ENCODE peak calls at places on chromosomes 7 and 10, in six cellular contexts. One of them, this sample, is unnamed. For H3K4me1, the result is how much of the 10 kb centered on the place peaks cover.

GRCh38 chr10:115050375-115050960 is 42.7 kb upstream of the ATRNL1 start:
- DNase-seq in A549: no peak
- DNase-seq in heart left ventricle: no peak
- DNase-seq in H1: no peak
- DNase-seq in PC-9: no peak
- DNase-seq in testis: no peak
- DNase-seq in this sample: no peak

GRCh38 chr7:7970113-7970619 is 1.6 kb downstream of the GLCCI1 start:
- DNase-seq in A549: no peak
- DNase-seq in heart left ventricle: no peak
- DNase-seq in H1: no peak
- DNase-seq in PC-9: no peak
- DNase-seq in testis: no peak
- DNase-seq in this sample: no peak

GRCh38 chr7:16261100-16261499 is 160.2 kb downstream of the CRPPA start:
- DNase-seq in A549: no peak
- DNase-seq in heart left ventricle: no peak
- DNase-seq in H1: no peak
- DNase-seq in PC-9: no peak
- DNase-seq in testis: no peak
- DNase-seq in this sample: no peak

GRCh38 chr7:266851-267840 is 22.8 kb upstream of the FOXL3 start:
- DNase-seq in A549: no peak
- DNase-seq in heart left ventricle: peak
- DNase-seq in H1: peak
- DNase-seq in PC-9: peak
- DNase-seq in testis: no peak
- DNase-seq in this sample: no peak

GRCh38 chr10:37754538-37755323 is 102.7 kb downstream of the ZNF248 start:
- DNase-seq in A549: peak
- DNase-seq in heart left ventricle: no peak
- DNase-seq in H1: peak
- DNase-seq in PC-9: peak
- DNase-seq in testis: peak
- DNase-seq in this sample: peak

GRCh38 chr7:26060713-26061339 is 91.2 kb upstream of the NFE2L3 start:
- DNase-seq in A549: no peak
- DNase-seq in heart left ventricle: no peak
- DNase-seq in H1: no peak
- DNase-seq in PC-9: no peak
- DNase-seq in testis: no peak
- DNase-seq in this sample: no peak

GRCh38 chr10:29949411-29950011 is 109.9 kb downstream of the JCAD start:
- DNase-seq in A549: peak
- DNase-seq in heart left ventricle: no peak
- DNase-seq in H1: no peak
- DNase-seq in PC-9: peak
- DNase-seq in testis: no peak
- DNase-seq in this sample: peak

GRCh38 chr10:125003901-125004467 is 62.1 kb downstream of the ZRANB1 start:
- DNase-seq in A549: no peak
- DNase-seq in heart left ventricle: no peak
- DNase-seq in H1: no peak
- DNase-seq in PC-9: no peak
- DNase-seq in testis: no peak
- DNase-seq in this sample: no peak

GRCh38 chr10:82037076-82037475 is 162.1 kb downstream of the NRG3 start:
- DNase-seq in A549: no peak
- DNase-seq in heart left ventricle: no peak
- DNase-seq in H1: no peak
- DNase-seq in PC-9: no peak
- DNase-seq in testis: peak
- DNase-seq in this sample: no peak

GRCh38 chr7:28062197-28062988 is 118.2 kb downstream of the JAZF1 start:
- DNase-seq in A549: peak
- DNase-seq in heart left ventricle: peak
- DNase-seq in H1: peak
- DNase-seq in PC-9: peak
- DNase-seq in testis: peak
- DNase-seq in this sample: peak

GRCh38 chr10:28219241-28219640 is 83.6 kb downstream of the MPP7 start:
- DNase-seq in A549: no peak
- DNase-seq in heart left ventricle: no peak
- DNase-seq in H1: no peak
- DNase-seq in PC-9: no peak
- DNase-seq in testis: no peak
- DNase-seq in this sample: no peak

GRCh38 chr7:135964254-135964653 is 12.9 kb downstream of the MTPN start:
- DNase-seq in A549: no peak
- DNase-seq in heart left ventricle: no peak
- DNase-seq in H1: no peak
- DNase-seq in PC-9: no peak
- DNase-seq in testis: no peak
- DNase-seq in this sample: no peak

GRCh38 chr7:157701395-157701794 is 364.6 kb downstream of the DNAJB6 start:
- DNase-seq in A549: no peak
- DNase-seq in heart left ventricle: no peak
- DNase-seq in H1: no peak
- DNase-seq in PC-9: no peak
- DNase-seq in testis: no peak
- DNase-seq in this sample: no peak
- H3K4me1 ChIP-seq in A549: under half
- H3K4me1 ChIP-seq in heart left ventricle: under half
- H3K4me1 ChIP-seq in H1: under half
- H3K4me1 ChIP-seq in PC-9: under half
- H3K4me1 ChIP-seq in testis: under half
- H3K4me1 ChIP-seq in this sample: under half

GRCh38 chr7:128045766-128046165 is 14.5 kb upstream of the LRRC4 start:
- DNase-seq in A549: no peak
- DNase-seq in heart left ventricle: no peak
- DNase-seq in H1: no peak
- DNase-seq in PC-9: no peak
- DNase-seq in testis: no peak
- DNase-seq in this sample: peak
- H3K4me1 ChIP-seq in A549: under half
- H3K4me1 ChIP-seq in heart left ventricle: under half
- H3K4me1 ChIP-seq in H1: under half
- H3K4me1 ChIP-seq in PC-9: under half
- H3K4me1 ChIP-seq in testis: under half
- H3K4me1 ChIP-seq in this sample: under half

GRCh38 chr7:47936323-47936722 is 11.9 kb downstream of the PKD1L1 start:
- DNase-seq in A549: no peak
- DNase-seq in heart left ventricle: no peak
- DNase-seq in H1: no peak
- DNase-seq in PC-9: no peak
- DNase-seq in testis: no peak
- DNase-seq in this sample: no peak
- H3K4me1 ChIP-seq in A549: under half
- H3K4me1 ChIP-seq in heart left ventricle: under half
- H3K4me1 ChIP-seq in H1: under half
- H3K4me1 ChIP-seq in PC-9: under half
- H3K4me1 ChIP-seq in testis: under half
- H3K4me1 ChIP-seq in this sample: under half

GRCh38 chr7:130939285-130940095 is 205.5 kb upstream of the KLF14 start:
- DNase-seq in A549: no peak
- DNase-seq in heart left ventricle: no peak
- DNase-seq in H1: no peak
- DNase-seq in PC-9: no peak
- DNase-seq in testis: no peak
- DNase-seq in this sample: no peak
- H3K4me1 ChIP-seq in A549: half or more
- H3K4me1 ChIP-seq in heart left ventricle: half or more
- H3K4me1 ChIP-seq in H1: under half
- H3K4me1 ChIP-seq in PC-9: under half
- H3K4me1 ChIP-seq in testis: under half
- H3K4me1 ChIP-seq in this sample: under half

GRCh38 chr7:140619101-140619615 is 21.5 kb downstream of the DENND2A start:
- DNase-seq in A549: no peak
- DNase-seq in heart left ventricle: no peak
- DNase-seq in H1: no peak
- DNase-seq in PC-9: no peak
- DNase-seq in testis: no peak
- DNase-seq in this sample: no peak
- H3K4me1 ChIP-seq in A549: under half
- H3K4me1 ChIP-seq in heart left ventricle: under half
- H3K4me1 ChIP-seq in H1: under half
- H3K4me1 ChIP-seq in PC-9: under half
- H3K4me1 ChIP-seq in testis: under half
- H3K4me1 ChIP-seq in this sample: under half

GRCh38 chr7:152366662-152367061 is 69.1 kb downstream of the KMT2C start:
- DNase-seq in A549: no peak
- DNase-seq in heart left ventricle: peak
- DNase-seq in H1: no peak
- DNase-seq in PC-9: no peak
- DNase-seq in testis: peak
- DNase-seq in this sample: no peak
- H3K4me1 ChIP-seq in A549: under half
- H3K4me1 ChIP-seq in heart left ventricle: half or more
- H3K4me1 ChIP-seq in H1: under half
- H3K4me1 ChIP-seq in PC-9: under half
- H3K4me1 ChIP-seq in testis: under half
- H3K4me1 ChIP-seq in this sample: under half

DNA sequence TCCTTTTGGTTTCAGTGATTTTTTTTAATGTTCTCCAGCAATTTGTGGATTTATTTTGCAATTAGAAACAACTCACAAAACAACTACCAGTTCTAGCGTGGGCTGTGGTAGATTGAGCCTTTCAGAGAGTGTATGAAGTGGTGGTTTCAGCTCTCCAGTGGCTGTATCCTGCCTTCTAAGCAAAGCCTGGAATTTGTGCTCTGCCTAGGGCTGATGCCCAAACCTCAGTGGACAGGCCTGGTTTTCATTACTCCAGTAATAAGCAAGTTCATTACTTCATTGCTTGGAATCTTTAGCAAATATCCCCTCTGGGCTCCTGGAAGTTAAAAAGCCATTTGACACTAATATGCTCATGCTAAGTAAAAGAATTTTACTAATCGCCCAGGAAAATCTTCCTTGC is 35.9 kb downstream of the APBB1IP start:
- DNase-seq in A549: no peak
- DNase-seq in heart left ventricle: no peak
- DNase-seq in H1: no peak
- DNase-seq in PC-9: no peak
- DNase-seq in testis: no peak
- DNase-seq in this sample: no peak
- H3K4me1 ChIP-seq in A549: under half
- H3K4me1 ChIP-seq in heart left ventricle: half or more
- H3K4me1 ChIP-seq in H1: under half
- H3K4me1 ChIP-seq in PC-9: under half
- H3K4me1 ChIP-seq in testis: under half
- H3K4me1 ChIP-seq in this sample: under half

GRCh38 chr10:80489371-80490112 is 35.4 kb downstream of the TSPAN14 start:
- DNase-seq in A549: no peak
- DNase-seq in heart left ventricle: no peak
- DNase-seq in H1: no peak
- DNase-seq in PC-9: no peak
- DNase-seq in testis: no peak
- DNase-seq in this sample: no peak
- H3K4me1 ChIP-seq in A549: half or more
- H3K4me1 ChIP-seq in heart left ventricle: half or more
- H3K4me1 ChIP-seq in H1: under half
- H3K4me1 ChIP-seq in PC-9: half or more
- H3K4me1 ChIP-seq in testis: half or more
- H3K4me1 ChIP-seq in this sample: under half

GRCh38 chr10:132558516-132559413 is 21.2 kb downstream of the INPP5A start:
- DNase-seq in A549: no peak
- DNase-seq in heart left ventricle: no peak
- DNase-seq in H1: no peak
- DNase-seq in PC-9: no peak
- DNase-seq in testis: no peak
- DNase-seq in this sample: no peak

GRCh38 chr10:132555648-132556575 is 18.3 kb downstream of the INPP5A start:
- DNase-seq in A549: no peak
- DNase-seq in heart left ventricle: no peak
- DNase-seq in H1: no peak
- DNase-seq in PC-9: no peak
- DNase-seq in testis: no peak
- DNase-seq in this sample: no peak

GRCh38 chr10:132559538-132559937 is 22.0 kb downstream of the INPP5A start:
- DNase-seq in A549: no peak
- DNase-seq in heart left ventricle: no peak
- DNase-seq in H1: no peak
- DNase-seq in PC-9: no peak
- DNase-seq in testis: no peak
- DNase-seq in this sample: no peak

GRCh38 chr10:132556994-132557441 is 19.4 kb downstream of the INPP5A start:
- DNase-seq in A549: no peak
- DNase-seq in heart left ventricle: no peak
- DNase-seq in H1: no peak
- DNase-seq in PC-9: no peak
- DNase-seq in testis: no peak
- DNase-seq in this sample: no peak

DNA sequence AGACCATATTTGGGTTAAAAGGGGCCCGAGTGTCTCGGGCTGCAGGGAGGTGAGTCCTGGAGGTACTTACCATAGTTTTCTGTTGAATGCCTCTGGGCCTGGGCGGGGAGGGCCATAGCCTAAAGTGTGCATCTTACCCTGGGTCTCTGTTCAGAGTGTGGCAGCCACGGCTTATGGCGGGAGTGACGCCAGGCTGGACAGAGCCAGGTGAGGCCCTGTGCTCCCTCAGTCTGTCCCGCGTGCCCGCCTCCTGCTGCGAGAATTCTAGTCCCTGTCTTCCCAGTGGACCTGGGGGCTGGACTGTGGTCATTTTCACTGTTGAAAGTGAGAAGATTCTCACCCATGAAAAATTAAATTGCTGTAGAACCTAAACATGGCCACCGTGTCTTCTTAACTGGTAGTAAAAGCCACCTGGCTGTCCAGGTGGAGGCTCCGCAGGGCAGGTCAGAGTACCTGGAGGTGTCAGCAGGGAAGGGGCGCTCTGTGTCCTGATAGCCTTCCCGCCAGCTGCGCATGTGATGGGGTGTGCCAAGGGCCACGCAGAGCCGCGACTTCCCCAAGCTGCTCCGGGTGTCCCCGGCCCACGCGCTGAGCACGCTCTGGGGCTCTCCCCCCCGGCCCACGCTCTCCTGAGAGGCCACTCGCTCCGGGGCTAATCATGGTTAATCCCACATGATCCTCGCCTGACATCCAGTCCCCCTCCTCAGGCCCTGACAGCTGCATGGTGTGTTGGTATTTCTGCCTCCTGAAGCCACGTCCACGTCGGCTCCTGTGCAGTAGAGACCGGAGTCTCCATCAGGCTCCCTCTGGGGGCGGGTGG is 20.3 kb downstream of the INPP5A start:
- DNase-seq in A549: no peak
- DNase-seq in heart left ventricle: no peak
- DNase-seq in H1: no peak
- DNase-seq in PC-9: no peak
- DNase-seq in testis: no peak
- DNase-seq in this sample: no peak
- H3K4me1 ChIP-seq in A549: under half
- H3K4me1 ChIP-seq in heart left ventricle: under half
- H3K4me1 ChIP-seq in H1: under half
- H3K4me1 ChIP-seq in PC-9: under half
- H3K4me1 ChIP-seq in testis: under half
- H3K4me1 ChIP-seq in this sample: under half